ENCODE peak calls at places on chromosomes 12 and 14, in seven cellular contexts. O, Z, T, E, U, L and G are unnamed samples.

GRCh38 chr12:78191611-78192010 is 360.9 kb downstream of the NAV3 start:
- DNase-seq in U (no peak), E (no peak), Z (no peak), O (no peak), L (no peak), T (no peak), G (no peak)

GRCh38 chr14:72549848-72550247 is 344.1 kb downstream of the DPF3 start:
- DNase-seq in O (no peak), T (no peak), U (no peak), L (no peak), E (no peak), Z (no peak), G (no peak)

GRCh38 chr12:62210422-62210821 is 49.8 kb upstream of the USP15 start:
- DNase-seq in O (no peak), T (peak), E (no peak), U (no peak), L (peak), Z (no peak), G (no peak)

GRCh38 chr12:30691122-30691879 is 4.4 kb downstream of the IPO8 start:
- DNase-seq in L (no peak), O (no peak), Z (no peak), U (peak), E (no peak), T (peak), G (no peak)

GRCh38 chr12:87196329-87196728 is 832.9 kb downstream of the C12orf50 start:
- DNase-seq in L (no peak), Z (no peak), U (no peak), O (no peak), T (no peak), E (no peak), G (no peak)

GRCh38 chr12:82517808-82518207 is 159.5 kb downstream of the METTL25 start:
- DNase-seq in U (no peak), Z (no peak), L (no peak), T (no peak), O (no peak), E (no peak), G (no peak)

GRCh38 chr12:113214938-113215400 is 6.3 kb upstream of the TPCN1 start:
- DNase-seq in E (no peak), O (peak), L (peak), T (peak), Z (no peak), U (peak), G (peak)

GRCh38 chr14:51862839-51863235 is 2.4 kb downstream of the GNG2 start:
- DNase-seq in T (no peak), U (no peak), E (no peak), O (no peak), L (no peak), Z (no peak), G (no peak)

GRCh38 chr14:30185832-30186231 is 258.2 kb upstream of the PRKD1 start:
- DNase-seq in T (no peak), O (no peak), Z (no peak), E (no peak), L (no peak), U (no peak), G (no peak)